ENCODE peak calls at places on chromosomes 2 and 18, in ten cellular contexts. N is activated CD4-positive, alpha-beta T cell treated with anti-CD3 and anti-CD28 coated beads, Interleukin-2, amount 50 U/mL, for 1 hour; A is HS-27A; J is CD8-positive, alpha-beta memory T cell; Y is RWPE1; E is left ventricle myocardium superior; B is foreskin fibroblast; I is A172; O is KG1; W is GM12865. X is an unnamed sample.

GRCh38 chr2:138621139-138621538 is 119.6 kb downstream of the SPOPL start:
- DNase-seq in Y (no peak), N (no peak), E (no peak), A (no peak), I (no peak), J (no peak), O (no peak), W (no peak), B (no peak), X (no peak)

GRCh38 chr18:49819768-49820662 is 6.7 kb upstream of the ACAA2 start:
- DNase-seq in J (peak; percentile 69), N (peak; percentile 22), A (peak; percentile 7), Y (no peak), W (peak; percentile 55), B (no peak), E (no peak), O (peak; percentile 15), I (peak; percentile 7), X (no peak)

GRCh38 chr2:3170792-3171455 is 206.7 kb downstream of the EIPR1 start:
- DNase-seq in O (no peak), A (no peak), I (no peak), E (no peak), J (no peak), Y (no peak), W (no peak), N (no peak), B (no peak), X (no peak)

GRCh38 chr18:45783097-45784075 is 42.1 kb upstream of the SIGLEC15 start:
- DNase-seq in O (no peak), B (peak; percentile 73), N (no peak), J (no peak), A (peak; percentile 68), Y (no peak), W (no peak), I (peak; percentile 43), E (no peak), X (no peak)

GRCh38 chr2:217413193-217413592 is 553.3 kb upstream of the TNP1 start:
- DNase-seq in O (no peak), A (no peak), N (no peak), Y (no peak), B (peak; percentile 56), J (no peak), I (no peak), W (no peak), E (no peak), X (no peak)

GRCh38 chr2:156023266-156023879 is 309.1 kb downstream of the NR4A2 start:
- DNase-seq in O (no peak), B (no peak), W (no peak), E (no peak), N (no peak), Y (no peak), J (no peak), I (no peak), A (no peak), X (no peak)

GRCh38 chr2:38602732-38603401 is at the start of gene HNRNPLL:
- DNase-seq in I (peak; percentile 96), W (peak; percentile 97), E (peak; percentile 99), J (peak; percentile 95), B (peak; percentile 99), A (peak; percentile 84), Y (peak; percentile 99), N (peak; percentile 94), O (peak; percentile 86), X (peak; percentile 99)

GRCh38 chr2:109098251-109098920 is 30.6 kb upstream of the SH3RF3 start:
- DNase-seq in A (no peak), J (no peak), Y (peak; percentile 31), O (no peak), I (peak; percentile 19), B (peak; percentile 18), E (no peak), N (no peak), W (no peak), X (no peak)

GRCh38 chr18:49031511-49032188 is 80.9 kb upstream of the SMAD7 start:
- DNase-seq in E (no peak), A (no peak), N (peak; percentile 20), B (no peak), I (no peak), J (no peak), W (peak; percentile 17), Y (no peak), O (no peak), X (no peak)

GRCh38 chr2:108612153-108612513 is 77.9 kb downstream of the LIMS1 start:
- DNase-seq in N (peak; percentile 27), B (peak; percentile 54), W (peak; percentile 97), E (no peak), Y (no peak), O (no peak), J (peak; percentile 70), I (no peak), A (no peak), X (no peak)

GRCh38 chr2:74764429-74765272 is 69.3 kb upstream of the HK2 start:
- DNase-seq in E (no peak), O (no peak), Y (no peak), W (peak; percentile 33), A (no peak), B (no peak), I (no peak), J (no peak), N (no peak), X (no peak)

GRCh38 chr2:68806511-68807109 is 64.6 kb downstream of the BMP10 start:
- DNase-seq in N (no peak), W (no peak), A (no peak), J (no peak), O (no peak), Y (peak; percentile 55), I (peak; percentile 60), B (peak; percentile 51), E (no peak), X (no peak)

GRCh38 chr18:58202406-58202730 is 158.3 kb downstream of the NEDD4L start:
- DNase-seq in O (no peak), I (peak; percentile 70), N (no peak), E (no peak), J (no peak), A (no peak), B (no peak), W (no peak), Y (no peak), X (no peak)

GRCh38 chr2:224971214-224971613 is 71.1 kb downstream of the DOCK10 start:
- DNase-seq in W (peak; percentile 60), J (peak; percentile 52), O (no peak), A (no peak), N (peak; percentile 9), B (no peak), I (no peak), E (no peak), Y (peak; percentile 47), X (no peak)

GRCh38 chr2:174442546-174443510 is 44.0 kb downstream of the GPR155 start:
- DNase-seq in O (no peak), J (no peak), W (no peak), N (no peak), I (peak; percentile 84), A (peak; percentile 60), B (peak; percentile 89), Y (peak; percentile 83), E (no peak), X (no peak)

GRCh38 chr2:198117397-198118041 is 313.1 kb downstream of the PLCL1 start:
- DNase-seq in B (no peak), W (no peak), A (no peak), E (no peak), O (no peak), I (no peak), Y (no peak), N (no peak), J (no peak), X (no peak)

GRCh38 chr18:37184209-37184868 is 355.4 kb downstream of the KIAA1328 start:
- DNase-seq in O (no peak), B (no peak), J (no peak), A (no peak), W (no peak), E (no peak), N (no peak), Y (no peak), I (no peak), X (no peak)

GRCh38 chr18:38909972-38910371 is 1344.4 kb upstream of the CELF4 start:
- DNase-seq in O (no peak), E (no peak), B (no peak), J (no peak), Y (no peak), A (no peak), I (peak; percentile 30), W (no peak), N (no peak), X (no peak)

GRCh38 chr18:48539406-48540328 is 836 bp downstream of the CTIF start:
- DNase-seq in E (peak; percentile 60), Y (peak; percentile 6), J (peak; percentile 57), W (peak; percentile 21), I (no peak), N (peak; percentile 27), O (peak; percentile 16), B (peak; percentile 77), A (no peak), X (peak; percentile 83)

GRCh38 chr2:237045449-237045848 is 40.2 kb upstream of the COPS8 start:
- DNase-seq in B (peak; percentile 15), W (no peak), O (no peak), A (no peak), N (no peak), Y (no peak), I (no peak), E (no peak), J (no peak), X (no peak)

GRCh38 chr2:70460333-70460732 is 93.3 kb downstream of the TGFA start:
- DNase-seq in E (no peak), J (no peak), N (no peak), W (no peak), Y (no peak), O (no peak), A (no peak), I (no peak), B (no peak), X (no peak)

GRCh38 chr2:201618744-201619654 is 24.3 kb downstream of the TMEM237 start:
- DNase-seq in W (no peak), A (no peak), N (no peak), I (no peak), E (peak; percentile 89), Y (peak; percentile 67), B (peak; percentile 86), O (no peak), J (no peak), X (peak; percentile 91)

GRCh38 chr2:38765149-38765548 is 12.9 kb upstream of the GEMIN6 start:
- DNase-seq in Y (peak; percentile 64), B (peak; percentile 36), W (no peak), J (no peak), E (no peak), I (peak; percentile 93), N (no peak), O (no peak), A (peak; percentile 73), X (no peak)

GRCh38 chr2:190409616-190410015 is 1.5 kb downstream of the MFSD6 start:
- DNase-seq in B (no peak), I (no peak), N (no peak), W (no peak), O (no peak), A (no peak), J (no peak), E (no peak), Y (no peak), X (no peak)

GRCh38 chr2:209547726-209548125 is 123.9 kb downstream of the MAP2 start:
- DNase-seq in J (no peak), O (no peak), A (no peak), E (no peak), W (no peak), I (no peak), Y (no peak), B (no peak), N (no peak), X (no peak)

GRCh38 chr2:181305151-181306123 is 151.7 kb upstream of the ITGA4 start:
- DNase-seq in N (peak; percentile 23), I (no peak), B (peak; percentile 6), A (no peak), E (peak; percentile 36), W (peak; percentile 97), O (peak; percentile 60), J (peak; percentile 76), Y (no peak), X (peak; percentile 45)

GRCh38 chr2:66565291-66565690 is 130.4 kb downstream of the MEIS1 start:
- DNase-seq in J (no peak), I (no peak), A (no peak), Y (no peak), E (no peak), O (no peak), W (no peak), B (peak; percentile 56), N (no peak), X (no peak)

GRCh38 chr2:190746971-190747761 is 98.3 kb downstream of the NAB1 start:
- DNase-seq in I (peak; percentile 38), B (peak; percentile 75), A (peak; percentile 8), J (no peak), Y (no peak), O (no peak), N (no peak), E (no peak), W (no peak), X (no peak)